ENCODE peak calls at places on chromosome 21, in ten cellular contexts. F is NCI-H1930; N is CD8-positive, alpha-beta T cell; S is effector CD4-positive, alpha-beta T cell; C is naive thymus-derived CD4-positive, alpha-beta T cell; A is activated CD4-positive, alpha-beta T cell treated with anti-CD3 and anti-CD28 coated beads for 1 hour; R is coronary artery; U is activated CD8-positive, alpha-beta memory T cell treated with anti-CD3 and anti-CD28 coated beads, Interleukin-2, amount 10 ng/mL, durations not matched to agents 7 days and 5 days; I is BE2C; K is COR-L47. J is an unnamed sample.

GRCh38 chr21:41834252-41834925 is 44.8 kb downstream of the PRDM15 start:
- DNase-seq in F (no peak), K (no peak), R (no peak), S (no peak), A (no peak), C (no peak), I (no peak), U (no peak), N (no peak), J (no peak)

GRCh38 chr21:42621828-42622199 is 31.6 kb upstream of the PDE9A start:
- DNase-seq in K (no peak), F (no peak), N (no peak), U (no peak), S (no peak), C (no peak), A (no peak), R (no peak), I (no peak), J (no peak)

GRCh38 chr21:42039911-42040351 is 29.8 kb upstream of the ZBTB21 start:
- DNase-seq in S (no peak), N (no peak), F (no peak), K (no peak), I (no peak), U (no peak), R (no peak), C (no peak), A (no peak), J (no peak)

GRCh38 chr21:38664315-38664714 is 141.4 kb upstream of the ETS2 start:
- DNase-seq in S (no peak), N (no peak), I (no peak), U (no peak), F (no peak), A (no peak), K (no peak), R (no peak), C (no peak), J (no peak)

GRCh38 chr21:44992608-44993031 is 52.8 kb downstream of the SLX9 start:
- DNase-seq in S (no peak), A (no peak), N (no peak), C (no peak), F (no peak), R (no peak), I (no peak), K (no peak), U (no peak), J (no peak)

GRCh38 chr21:36465481-36465880 is 14.4 kb downstream of the CLDN14 start:
- DNase-seq in A (no peak), F (no peak), R (no peak), K (no peak), C (no peak), N (no peak), U (no peak), S (no peak), I (no peak), J (no peak)

GRCh38 chr21:36818051-36818450 is 119.1 kb downstream of the SIM2 start:
- DNase-seq in F (no peak), U (no peak), A (no peak), K (no peak), I (no peak), N (no peak), R (no peak), S (no peak), C (no peak), J (no peak)

GRCh38 chr21:34992736-34993135 is 56.4 kb downstream of the RUNX1 start:
- DNase-seq in R (no peak), A (no peak), S (no peak), U (no peak), F (no peak), I (no peak), C (no peak), K (no peak), N (no peak), J (no peak)